ENCODE peak calls at places on chromosomes 3 and 15, in six cellular contexts. G, L, A, X, Y and R are unnamed samples.

GRCh38 chr3:177431525-177432255 is 234.4 kb upstream of the TBL1XR1 start:
- DNase-seq in G (no peak), L (no peak), A (no peak), X (no peak), Y (no peak), R (no peak)

GRCh38 chr3:29972594-29972993 is 633.8 kb upstream of the TGFBR2 start:
- DNase-seq in G (no peak), L (peak; percentile 72), A (no peak), X (no peak), Y (no peak), R (no peak)

GRCh38 chr3:71312461-71312860 is 271.1 kb downstream of the FOXP1 start:
- DNase-seq in G (no peak), L (no peak), A (no peak), X (no peak), Y (no peak), R (no peak)

GRCh38 chr15:101276501-101277037 is 716 bp downstream of the SELENOS start:
- DNase-seq in G (peak; percentile 37), L (peak; percentile 44), A (no peak), X (peak; percentile 22), Y (peak; percentile 21), R (peak; percentile 58)

GRCh38 chr3:151501905-151502615 is 41.2 kb upstream of the IGSF10 start:
- DNase-seq in G (no peak), L (no peak), A (no peak), X (no peak), Y (no peak), R (no peak)

GRCh38 chr3:59839283-59839682 is 789.5 kb upstream of the CFAP20DC start:
- DNase-seq in G (no peak), L (peak; percentile 18), A (no peak), X (no peak), Y (peak; percentile 49), R (no peak)

GRCh38 chr3:196023947-196024346 is 57.9 kb downstream of the TFRC start:
- DNase-seq in G (peak; percentile 43), L (no peak), A (no peak), X (no peak), Y (no peak), R (no peak)

GRCh38 chr3:12336099-12336498 is 47.2 kb downstream of the PPARG start:
- DNase-seq in G (no peak), L (peak; percentile 9), A (no peak), X (peak; percentile 18), Y (no peak), R (no peak)

GRCh38 chr3:172524611-172525010 is 1.4 kb upstream of the TNFSF10 start:
- DNase-seq in G (no peak), L (peak; percentile 59), A (no peak), X (no peak), Y (no peak), R (no peak)

GRCh38 chr3:197507081-197507480 is 48.7 kb downstream of the BDH1 start:
- DNase-seq in G (no peak), L (no peak), A (no peak), X (no peak), Y (no peak), R (no peak)

GRCh38 chr15:67531379-67532059 is 10.6 kb downstream of the C15orf61 start:
- DNase-seq in G (peak; percentile 72), L (peak; percentile 43), A (no peak), X (no peak), Y (peak; percentile 13), R (no peak)